ENCODE peak calls at places on chromosome 14, in six cellular contexts. A is Jurkat, Clone E6-1; E is GM23248; R is activated T-cell treated with anti-CD3 and anti-CD28 coated beads for 1 hour; W is EH; C is HuH-7.5. N is an unnamed sample.

GRCh38 chr14:92516966-92517350 is 3.4 kb downstream of the RIN3 start:
- DNase-seq in A (no peak), E (no peak), R (peak; percentile 30), W (no peak), C (no peak), N (no peak)

GRCh38 chr14:102654298-102654697 is 61.8 kb downstream of the RCOR1 start:
- DNase-seq in A (no peak), E (no peak), R (no peak), W (no peak), C (no peak), N (no peak)

GRCh38 chr14:68284834-68285233 is 465.3 kb downstream of the RAD51B start:
- DNase-seq in A (no peak), E (no peak), R (no peak), W (no peak), C (no peak), N (no peak)

GRCh38 chr14:99853206-99853605 is 60.0 kb downstream of the EML1 start:
- DNase-seq in A (no peak), E (peak; percentile 9), R (no peak), W (no peak), C (no peak), N (no peak)

GRCh38 chr14:78566859-78567172 is 396.6 kb downstream of the NRXN3 start:
- DNase-seq in A (no peak), E (no peak), R (no peak), W (no peak), C (no peak), N (no peak)

GRCh38 chr14:105419305-105420091 is at the start of gene MTA1:
- DNase-seq in A (no peak), E (peak; percentile 74), R (peak; percentile 41), W (peak; percentile 60), C (peak; percentile 74), N (peak; percentile 53)

GRCh38 chr14:77099425-77100167 is 1.5 kb downstream of the CIPC start:
- DNase-seq in A (no peak), E (peak; percentile 86), R (no peak), W (peak; percentile 88), C (no peak), N (no peak)

GRCh38 chr14:50094056-50094455 is 22.3 kb downstream of the VCPKMT start:
- DNase-seq in A (no peak), E (no peak), R (no peak), W (no peak), C (no peak), N (no peak)

GRCh38 chr14:73237219-73237785 is at the start of gene PAPLN:
- DNase-seq in A (no peak), E (peak; percentile 43), R (no peak), W (no peak), C (peak; percentile 64), N (peak; percentile 54)

GRCh38 chr14:68898248-68899032 is 80.7 kb downstream of the ACTN1 start:
- DNase-seq in A (no peak), E (no peak), R (no peak), W (no peak), C (no peak), N (no peak)

GRCh38 chr14:100823488-100823887 is 2.4 kb upstream of the MEG3 start:
- DNase-seq in A (no peak), E (no peak), R (no peak), W (no peak), C (no peak), N (no peak)

GRCh38 chr14:24195186-24196070 is at the start of gene TM9SF1:
- DNase-seq in A (peak; percentile 81), E (peak; percentile 93), R (peak; percentile 80), W (peak; percentile 88), C (peak; percentile 88), N (peak; percentile 98)

GRCh38 chr14:58637040-58637390 is 747 bp upstream of the DACT1 start:
- DNase-seq in A (no peak), E (peak; percentile 90), R (peak; percentile 19), W (peak; percentile 90), C (no peak), N (no peak)

GRCh38 chr14:65238456-65238855 is 136.1 kb upstream of the MAX start:
- DNase-seq in A (no peak), E (peak; percentile 84), R (no peak), W (peak; percentile 92), C (no peak), N (no peak)

GRCh38 chr14:55107766-55108554 is 21.1 kb upstream of the LGALS3 start:
- DNase-seq in A (no peak), E (peak; percentile 99), R (no peak), W (peak; percentile 97), C (no peak), N (no peak)

GRCh38 chr14:32200368-32201195 is 1.3 kb upstream of the RNU6-7 start:
- DNase-seq in A (no peak), E (no peak), R (no peak), W (no peak), C (no peak), N (no peak)

GRCh38 chr14:95948608-95949007 is 72.0 kb downstream of the TUNAR start:
- DNase-seq in A (no peak), E (no peak), R (no peak), W (no peak), C (no peak), N (no peak)

GRCh38 chr14:59311723-59312122 is 123.3 kb downstream of the DAAM1 start:
- DNase-seq in A (no peak), E (no peak), R (no peak), W (no peak), C (no peak), N (no peak)

GRCh38 chr14:31172084-31172483 is 35.5 kb downstream of the HECTD1 start:
- DNase-seq in A (no peak), E (peak; percentile 29), R (no peak), W (peak; percentile 69), C (no peak), N (no peak)

GRCh38 chr14:68932219-68932618 is 46.9 kb downstream of the ACTN1 start:
- DNase-seq in A (no peak), E (peak; percentile 71), R (no peak), W (peak; percentile 61), C (no peak), N (no peak)

GRCh38 chr14:92105845-92106094 is 612 bp downstream of the ATXN3 start:
- DNase-seq in A (no peak), E (peak; percentile 77), R (no peak), W (peak; percentile 74), C (peak; percentile 32), N (no peak)